ENCODE peak calls at places on chromosomes 2 and 18, in four cellular contexts. N is NCI-H345, J is Right ventricle myocardium superior, F is GM23338. U is an unnamed sample.

GRCh38 chr18:63762518-63762917 is 12.7 kb upstream of the SERPINB7 start:
- DNase-seq in N (no peak), J (no peak), F (no peak), U (peak; percentile 59)

GRCh38 chr2:209322041-209322440 is 101.8 kb upstream of the MAP2 start:
- DNase-seq in N (peak; percentile 1), J (no peak), F (no peak), U (no peak)

GRCh38 chr2:183964565-183964964 is 633.8 kb upstream of the ZNF804A start:
- DNase-seq in N (no peak), J (no peak), F (no peak), U (no peak)

GRCh38 chr2:151315381-151315903 is 26.0 kb upstream of the NMI start:
- DNase-seq in N (no peak), J (peak; percentile 50), F (no peak), U (peak; percentile 47)

GRCh38 chr2:238286551-238286950 is 1.9 kb downstream of the PER2 start:
- DNase-seq in N (no peak), J (peak; percentile 75), F (no peak), U (peak; percentile 57)

GRCh38 chr18:9092665-9093064 is 9.8 kb upstream of the NDUFV2 start:
- DNase-seq in N (no peak), J (no peak), F (no peak), U (no peak)

GRCh38 chr18:56447972-56448371 is 190.4 kb downstream of the TXNL1 start:
- DNase-seq in N (no peak), J (no peak), F (no peak), U (peak; percentile 35)

GRCh38 chr2:45257820-45258219 is 248.6 kb upstream of the SIX2 start:
- DNase-seq in N (no peak), J (no peak), F (peak; percentile 12), U (no peak)

GRCh38 chr2:209425082-209426071 is 1.5 kb downstream of the MAP2 start:
- DNase-seq in N (peak; percentile 70), J (no peak), F (peak; percentile 64), U (peak; percentile 36)

GRCh38 chr18:34522627-34523026 is 187.5 kb upstream of the DTNA start:
- DNase-seq in N (no peak), J (no peak), F (no peak), U (no peak)

GRCh38 chr2:37865640-37866039 is 59.4 kb upstream of the RMDN2 start:
- DNase-seq in N (no peak), J (no peak), F (no peak), U (no peak)

GRCh38 chr18:57794951-57795728 is 8.0 kb downstream of the ATP8B1 start:
- DNase-seq in N (no peak), J (no peak), F (no peak), U (no peak)

GRCh38 chr2:120920438-120920814 is 184.8 kb downstream of the GLI2 start:
- DNase-seq in N (no peak), J (no peak), F (no peak), U (no peak)

GRCh38 chr2:68807821-68808266 is 63.4 kb downstream of the BMP10 start:
- DNase-seq in N (no peak), J (peak; percentile 51), F (no peak), U (no peak)

GRCh38 chr2:16248571-16249105 is 308.3 kb downstream of the MYCN start:
- DNase-seq in N (no peak), J (no peak), F (no peak), U (no peak)

GRCh38 chr2:64325852-64326577 is 127.9 kb upstream of the LGALSL start:
- DNase-seq in N (no peak), J (no peak), F (no peak), U (no peak)

GRCh38 chr18:55753643-55754255 is 165.8 kb upstream of the TCF4 start:
- DNase-seq in N (no peak), J (no peak), F (no peak), U (peak; percentile 9)

GRCh38 chr2:65551528-65551927 is 119.1 kb upstream of the SPRED2 start:
- DNase-seq in N (no peak), J (no peak), F (no peak), U (no peak)

GRCh38 chr2:223995569-223995968 is 38.3 kb downstream of the MRPL44 start:
- DNase-seq in N (no peak), J (no peak), F (no peak), U (peak; percentile 65)

GRCh38 chr18:63249781-63250180 is 69.8 kb downstream of the BCL2 start:
- DNase-seq in N (peak; percentile 75), J (no peak), F (no peak), U (no peak)

GRCh38 chr2:179486969-179487752 is 222.5 kb upstream of the SESTD1 start:
- DNase-seq in N (peak; percentile 37), J (no peak), F (no peak), U (no peak)

GRCh38 chr18:23355206-23355605 is 97.9 kb upstream of the RIOK3 start:
- DNase-seq in N (no peak), J (no peak), F (no peak), U (no peak)

GRCh38 chr18:79540914-79541301 is 138.7 kb upstream of the CTDP1 start:
- DNase-seq in N (no peak), J (no peak), F (no peak), U (no peak)

GRCh38 chr2:103859238-103859637 is 994.7 kb upstream of the POU3F3 start:
- DNase-seq in N (no peak), J (no peak), F (peak; percentile 13), U (no peak)